ENCODE peak calls at places on chromosomes 3 and 15, in seven cellular contexts. F is PC-3, L is neural progenitor cell, X is OCI-LY7, A is GM23248, I is GM23338, Q is hepatocyte. B is an unnamed sample.

GRCh38 chr3:150248116-150248864 is 159.8 kb upstream of the TSC22D2 start:
- DNase-seq in I (no peak), X (peak; percentile 11), L (no peak), A (peak; percentile 53), F (peak; percentile 60), Q (no peak), B (no peak)

GRCh38 chr15:27358751-27359434 is 387.9 kb downstream of the GABRG3 start:
- DNase-seq in Q (peak; percentile 56), F (peak; percentile 6), A (peak; percentile 27), L (peak; percentile 75), X (no peak), I (peak; percentile 79), B (no peak)

GRCh38 chr3:170410428-170411029 is 8.1 kb upstream of the CLDN11 start:
- DNase-seq in I (peak; percentile 39), X (peak; percentile 53), Q (peak; percentile 17), A (peak; percentile 49), F (peak; percentile 64), L (no peak), B (peak; percentile 18)

GRCh38 chr3:194099215-194099614 is 36.7 kb upstream of the HES1 start:
- DNase-seq in F (no peak), I (no peak), Q (no peak), X (no peak), L (no peak), A (no peak), B (no peak)

GRCh38 chr3:137792633-137793271 is 28.6 kb downstream of the SOX14 start:
- DNase-seq in F (peak; percentile 15), A (peak; percentile 66), I (peak; percentile 85), Q (peak; percentile 56), L (peak; percentile 73), X (peak; percentile 27), B (peak; percentile 34)

GRCh38 chr3:195150194-195151118 is 120.5 kb downstream of the XXYLT1 start:
- DNase-seq in A (peak; percentile 23), F (peak; percentile 78), Q (peak; percentile 66), I (peak; percentile 85), L (peak; percentile 54), X (peak; percentile 64), B (no peak)

GRCh38 chr3:65729973-65730372 is 308.7 kb downstream of the MAGI1 start:
- DNase-seq in A (peak; percentile 58), X (no peak), I (no peak), L (no peak), Q (no peak), F (no peak), B (no peak)

GRCh38 chr3:82294609-82295008 is 533.2 kb upstream of the GBE1 start:
- DNase-seq in X (no peak), I (no peak), A (no peak), L (no peak), Q (no peak), F (no peak), B (no peak)

GRCh38 chr3:42654331-42655201 is 1.1 kb downstream of the ZBTB47 start:
- DNase-seq in I (peak; percentile 92), F (peak; percentile 38), A (peak; percentile 80), L (peak; percentile 92), Q (peak; percentile 87), X (no peak), B (no peak)

GRCh38 chr3:184656991-184657669 is 54.7 kb downstream of the MAGEF1 start:
- DNase-seq in F (peak; percentile 20), Q (no peak), L (no peak), X (no peak), A (peak; percentile 32), I (no peak), B (no peak)

GRCh38 chr15:29100486-29101000 is 169.1 kb downstream of the NSMCE3 start:
- DNase-seq in X (no peak), F (no peak), I (no peak), L (no peak), Q (no peak), A (no peak), B (no peak)

GRCh38 chr15:89888214-89888804 is 5.5 kb downstream of the AP3S2 start:
- DNase-seq in F (peak; percentile 82), Q (peak; percentile 62), I (peak; percentile 61), X (peak; percentile 22), A (peak; percentile 84), L (peak; percentile 37), B (peak; percentile 48)

GRCh38 chr15:42059661-42060476 is 34.5 kb downstream of the PLA2G4D start:
- DNase-seq in Q (peak; percentile 69), F (peak; percentile 72), L (peak; percentile 74), I (peak; percentile 78), A (peak; percentile 40), X (peak; percentile 70), B (no peak)

GRCh38 chr3:52039846-52040245 is 16.5 kb downstream of the DUSP7 start:
- DNase-seq in I (no peak), L (peak; percentile 78), Q (peak; percentile 39), A (no peak), X (no peak), F (no peak), B (no peak)

GRCh38 chr3:168157301-168157700 is 61.6 kb upstream of the GOLIM4 start:
- DNase-seq in I (no peak), L (no peak), X (no peak), A (no peak), F (no peak), Q (peak; percentile 10), B (no peak)

GRCh38 chr3:174949523-174949922 is 90.4 kb downstream of the NAALADL2 start:
- DNase-seq in L (no peak), Q (no peak), X (no peak), A (peak; percentile 91), I (no peak), F (peak; percentile 85), B (no peak)

GRCh38 chr3:33278106-33278672 is 947 bp downstream of the FBXL2 start:
- DNase-seq in A (peak; percentile 15), I (peak; percentile 21), X (no peak), L (no peak), F (peak; percentile 20), Q (peak; percentile 38), B (no peak)

GRCh38 chr3:173191611-173192010 is 50.6 kb upstream of the SPATA16 start:
- DNase-seq in L (peak; percentile 27), X (no peak), A (peak; percentile 14), Q (no peak), I (no peak), F (peak; percentile 3), B (no peak)

GRCh38 chr15:64809649-64810498 is 15.6 kb downstream of the PIF1 start:
- DNase-seq in X (peak; percentile 74), F (peak; percentile 73), L (peak; percentile 94), I (peak; percentile 97), Q (peak; percentile 91), A (peak; percentile 86), B (peak; percentile 57)

GRCh38 chr15:69607101-69607500 is 154.5 kb downstream of the RPLP1 start:
- DNase-seq in I (peak; percentile 13), X (no peak), A (no peak), L (peak; percentile 31), F (no peak), Q (no peak), B (no peak)

GRCh38 chr15:70149667-70150404 is 52.1 kb upstream of the TLE3 start:
- DNase-seq in Q (peak; percentile 51), L (no peak), A (peak; percentile 64), F (peak; percentile 63), I (no peak), X (peak; percentile 31), B (no peak)

GRCh38 chr15:67070150-67070549 is 4.7 kb downstream of the SMAD3 start:
- DNase-seq in X (no peak), I (no peak), L (no peak), F (peak; percentile 47), Q (no peak), A (no peak), B (no peak)

GRCh38 chr3:176950743-176951142 is 246.5 kb downstream of the TBL1XR1 start:
- DNase-seq in A (peak; percentile 86), Q (no peak), L (no peak), I (no peak), F (peak; percentile 71), X (no peak), B (no peak)

GRCh38 chr3:146884291-146884690 is 279.1 kb upstream of the PLSCR5 start:
- DNase-seq in X (no peak), A (no peak), Q (no peak), L (no peak), F (no peak), I (no peak), B (no peak)

GRCh38 chr3:186831795-186832194 is 10.7 kb upstream of the ADIPOQ start:
- DNase-seq in X (no peak), L (no peak), A (no peak), F (no peak), Q (no peak), I (no peak), B (no peak)

GRCh38 chr3:78858165-78858564 is 909.6 kb downstream of the ROBO1 start:
- DNase-seq in I (no peak), A (peak; percentile 34), F (peak; percentile 29), L (no peak), Q (no peak), X (no peak), B (no peak)

GRCh38 chr15:85045615-85046014 is 64.0 kb downstream of the PDE8A start:
- DNase-seq in A (no peak), X (no peak), Q (no peak), L (no peak), F (no peak), I (no peak), B (no peak)

DNA sequence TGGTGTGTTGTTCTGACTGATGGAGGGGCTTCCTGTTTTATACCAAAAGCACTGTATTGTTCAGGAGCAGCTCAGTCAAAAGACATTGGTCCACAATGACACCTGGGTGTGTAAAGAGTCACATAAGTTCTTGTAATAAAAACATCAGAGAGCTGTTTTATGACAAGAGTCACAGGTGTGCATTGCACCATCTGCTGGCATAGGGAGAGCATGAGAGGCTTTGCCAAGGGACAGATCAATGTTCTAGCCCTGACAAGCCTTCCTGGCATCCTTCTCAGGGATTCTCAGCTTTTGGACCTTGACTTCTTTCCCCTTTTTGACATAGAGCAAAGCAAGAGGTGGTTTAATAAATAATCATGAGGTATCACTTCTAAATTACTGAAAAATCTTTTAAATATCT is 20.5 kb downstream of the ARPP21 start:
- DNase-seq in A (no peak), X (peak; percentile 86), Q (peak; percentile 56), I (peak; percentile 26), L (peak; percentile 20), F (peak; percentile 40), B (no peak)
- TF ChIP-seq EZH2phosphoT487 in A (no peak), X (no peak), Q (no peak), I (no peak), L (no peak), F (no peak), B (no peak)

GRCh38 chr3:112115161-112115739 is 17.8 kb downstream of the GCSAM start:
- DNase-seq in Q (no peak), X (peak; percentile 25), F (no peak), I (no peak), A (peak; percentile 10), L (peak; percentile 13), B (no peak)
- TF ChIP-seq EZH2phosphoT487 in Q (no peak), X (no peak), F (no peak), I (no peak), A (no peak), L (no peak), B (no peak)

DNA sequence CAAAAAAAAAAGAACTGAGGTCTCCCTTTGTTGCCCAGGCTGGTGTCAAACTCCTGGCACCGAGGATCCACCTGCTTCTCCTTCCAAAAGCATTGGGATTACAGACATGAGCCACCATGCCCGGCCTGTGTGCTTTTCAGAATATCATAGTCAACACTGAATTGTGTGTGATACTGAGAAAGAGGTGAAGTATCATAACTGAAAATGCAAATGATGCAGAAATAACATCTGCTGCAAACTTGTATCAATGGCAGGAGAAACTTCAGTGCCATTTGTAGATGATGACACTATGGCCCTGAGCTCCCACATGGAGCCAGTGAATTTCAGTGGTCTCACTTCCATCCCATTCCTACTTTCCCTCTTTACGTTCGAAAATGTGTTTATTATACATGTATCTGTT is 21.9 kb downstream of the IL12A start:
- DNase-seq in Q (no peak), X (no peak), I (no peak), L (no peak), F (no peak), A (no peak), B (no peak)
- TF ChIP-seq EZH2phosphoT487 in Q (no peak), X (no peak), I (no peak), L (no peak), F (no peak), A (no peak), B (no peak)

GRCh38 chr3:53703630-53704362 is 142.4 kb downstream of the CHDH start:
- DNase-seq in Q (no peak), X (no peak), L (no peak), A (no peak), I (no peak), F (no peak), B (no peak)
- TF ChIP-seq EZH2phosphoT487 in Q (no peak), X (no peak), L (no peak), A (no peak), I (no peak), F (no peak), B (no peak)